ENCODE peak calls at places on chromosomes 2 and 18, in four cellular contexts. O is GM12878, W is H1, K is HepG2. D is an unnamed sample. For H3K4me1, the result is how much of the 10 kb centered on the place peaks cover.

GRCh38 chr2:138609446-138609845 is 107.9 kb downstream of the SPOPL start:
- DNase-seq in K (no peak), O (no peak), W (no peak), D (no peak)

GRCh38 chr2:60318544-60318943 is 234.9 kb downstream of the BCL11A start:
- DNase-seq in K (no peak), W (no peak), O (no peak), D (no peak)

GRCh38 chr2:38997784-38998183 is 108.1 kb downstream of the ARHGEF33 start:
- DNase-seq in K (peak), W (no peak), O (no peak), D (no peak)

GRCh38 chr2:224573724-224574123 is 11.4 kb downstream of the CUL3 start:
- DNase-seq in W (no peak), O (no peak), K (no peak), D (no peak)

GRCh38 chr2:122451040-122451439 is 695.6 kb downstream of the TSN start:
- DNase-seq in K (peak), O (no peak), W (no peak), D (peak)

GRCh38 chr2:152646775-152647174 is 70.5 kb downstream of the PRPF40A start:
- DNase-seq in K (peak), W (no peak), O (no peak), D (no peak)

GRCh38 chr2:226694910-226695309 is 104.7 kb downstream of the IRS1 start:
- DNase-seq in O (no peak), K (no peak), W (no peak), D (no peak)

GRCh38 chr2:159083601-159084000 is 115.2 kb downstream of the TANC1 start:
- DNase-seq in O (no peak), K (peak), W (no peak), D (no peak)

GRCh38 chr2:102021776-102022175 is 30.0 kb downstream of the IL1R2 start:
- DNase-seq in K (no peak), W (no peak), O (no peak), D (no peak)

GRCh38 chr2:120885311-120885710 is 149.6 kb downstream of the GLI2 start:
- DNase-seq in K (no peak), W (no peak), O (no peak), D (no peak)

GRCh38 chr2:32712870-32713269 is 85.0 kb downstream of the TTC27 start:
- DNase-seq in O (no peak), W (no peak), K (no peak), D (no peak)

GRCh38 chr18:21063011-21063410 is 48.6 kb downstream of the ROCK1 start:
- DNase-seq in W (no peak), K (no peak), O (no peak), D (no peak)

GRCh38 chr2:196463706-196464105 is 175.8 kb upstream of the CCDC150 start:
- DNase-seq in W (no peak), K (no peak), O (no peak), D (no peak)

GRCh38 chr2:196468394-196468793 is 171.1 kb upstream of the CCDC150 start:
- DNase-seq in K (no peak), O (no peak), W (no peak), D (no peak)

GRCh38 chr2:196464311-196464710 is 175.2 kb upstream of the CCDC150 start:
- DNase-seq in K (no peak), O (no peak), W (no peak), D (no peak)

DNA sequence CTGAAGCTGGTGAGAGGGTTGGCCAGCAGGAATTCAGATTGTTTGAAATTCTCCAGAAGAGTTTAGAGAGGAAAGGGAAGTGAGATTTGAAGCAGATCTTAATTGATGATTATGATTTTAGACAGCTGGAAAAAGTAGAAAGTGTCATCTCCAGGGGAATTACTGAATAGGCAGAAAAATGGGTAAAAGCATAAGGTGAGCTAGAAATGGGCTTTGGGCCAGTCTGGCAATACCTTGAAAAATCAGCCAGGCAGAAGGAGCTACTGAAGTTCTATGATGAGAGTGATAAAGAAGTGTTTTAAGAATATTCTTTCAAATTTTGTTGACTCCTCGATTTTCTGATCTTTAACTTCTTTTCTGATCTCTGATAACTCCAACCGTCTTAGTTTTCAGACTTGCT is 172.9 kb upstream of the CCDC150 start:
- DNase-seq in K (no peak), W (no peak), O (no peak), D (no peak)
- TF ChIP-seq SUZ12 in K (no peak), W (no peak), O (no peak), D (no peak)

GRCh38 chr2:8456149-8457091 is 225.4 kb upstream of the ID2 start:
- DNase-seq in K (no peak), W (no peak), O (no peak), D (no peak)

GRCh38 chr2:8457620-8458255 is 224.1 kb upstream of the ID2 start:
- DNase-seq in O (no peak), W (no peak), K (no peak), D (no peak)

GRCh38 chr2:8459474-8459873 is 222.4 kb upstream of the ID2 start:
- DNase-seq in O (no peak), W (no peak), K (no peak), D (no peak)

GRCh38 chr2:8457092-8457481 is 224.8 kb upstream of the ID2 start:
- DNase-seq in K (no peak), O (no peak), W (no peak), D (no peak)

GRCh38 chr2:8458461-8459459 is 223.1 kb upstream of the ID2 start:
- DNase-seq in W (no peak), K (no peak), O (no peak), D (no peak)
- H3K4me1 ChIP-seq in W (under half), K (under half), O (under half), D (under half)

DNA sequence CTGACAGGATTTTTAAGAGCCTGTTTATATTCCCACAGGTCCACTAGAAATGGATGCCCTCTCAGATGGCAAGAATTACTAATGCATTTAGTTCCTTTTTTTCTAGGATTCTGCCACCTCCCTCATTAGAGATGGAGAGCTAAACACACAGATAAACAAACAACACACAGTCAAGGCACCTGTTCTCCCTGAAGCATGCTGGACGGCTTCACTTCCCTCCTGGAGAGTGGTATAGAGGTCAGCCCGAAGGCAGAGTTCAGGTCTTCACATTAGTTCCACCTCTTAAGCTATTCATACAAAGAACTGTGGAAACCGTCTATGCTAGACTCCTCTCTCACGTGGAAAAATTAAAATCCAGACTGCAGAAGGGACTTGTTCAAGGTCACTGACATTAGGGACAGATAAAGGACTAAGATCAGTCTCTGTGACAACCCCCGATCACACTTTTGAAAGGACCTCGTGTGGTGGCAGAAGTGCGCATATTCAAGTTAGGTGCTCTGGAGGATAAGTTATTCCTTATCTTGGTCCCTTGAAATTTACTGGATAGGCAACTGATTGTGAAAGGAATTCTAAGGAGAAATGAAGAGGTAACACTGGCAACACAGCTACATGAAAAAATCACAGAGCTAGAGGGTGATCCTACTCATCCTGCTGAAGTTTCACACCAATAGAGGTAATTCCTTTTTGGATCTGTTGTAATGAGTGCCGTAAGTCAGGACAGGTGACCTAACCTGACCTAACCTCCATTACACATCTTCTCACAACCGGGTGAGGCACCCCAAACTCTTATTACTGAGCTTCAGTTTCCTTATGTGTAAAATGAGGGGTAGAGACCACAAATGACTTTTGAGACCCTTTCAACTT is 75.1 kb downstream of the SPRED2 start:
- DNase-seq in W (no peak), O (no peak), K (no peak), D (no peak)
- H3K4me3 ChIP-seq in W (no peak), O (peak), K (no peak), D (no peak)

DNA sequence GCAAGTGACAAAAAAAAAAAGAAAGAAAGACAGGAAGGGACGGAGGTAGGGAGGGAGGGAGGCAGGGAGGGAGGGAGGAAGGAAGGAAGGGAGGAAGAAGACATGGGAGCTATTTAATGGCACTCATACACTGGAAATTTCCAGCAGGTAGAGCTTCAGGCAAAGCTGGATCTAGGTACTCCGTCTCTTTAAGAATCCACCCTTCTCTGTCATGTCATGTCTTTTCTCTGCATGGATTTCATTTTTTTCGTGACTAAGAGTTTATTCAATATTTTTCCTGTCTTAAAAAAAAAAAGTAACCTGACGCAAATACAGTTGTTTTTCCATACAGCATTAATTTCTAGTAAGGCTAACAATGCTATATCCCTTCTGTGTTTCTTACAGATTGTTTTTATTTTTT is 56.3 kb upstream of the MCFD2 start:
- DNase-seq in W (no peak), O (no peak), K (no peak), D (no peak)
- TF ChIP-seq SUZ12 in W (no peak), O (no peak), K (no peak), D (no peak)